ENCODE peak calls at places on chromosomes 11 and 22, in five cellular contexts. Y is adrenal gland; R is fibroblast of lung; J is NCI-H187 treated with DMSO at 0.1 percent for 48 hours; A is activated CD4-positive, alpha-beta T cell treated with anti-CD3 and anti-CD28 coated beads, Interleukin-2, amount 50 U/mL, for 24 hours. D is an unnamed sample.

GRCh38 chr11:61712301-61712700 is 32.1 kb downstream of the DAGLA start:
- DNase-seq in J (no peak), R (no peak), A (no peak), Y (no peak), D (no peak)

GRCh38 chr11:42976636-42977217 is 335.1 kb upstream of the API5 start:
- DNase-seq in J (peak; percentile 45), Y (no peak), A (no peak), R (no peak), D (no peak)

GRCh38 chr11:44094260-44094868 is 1.1 kb upstream of the EXT2 start:
- DNase-seq in Y (peak; percentile 93), A (peak; percentile 50), J (peak; percentile 69), R (peak; percentile 72), D (peak; percentile 74)

GRCh38 chr11:80083561-80083960 is 642.7 kb upstream of the TENM4 start:
- DNase-seq in J (peak; percentile 9), Y (no peak), R (peak; percentile 8), A (no peak), D (no peak)

GRCh38 chr11:65872555-65873279 is at the start of gene EFEMP2:
- DNase-seq in A (no peak), R (peak; percentile 56), Y (no peak), J (no peak), D (no peak)

GRCh38 chr11:45092901-45093760 is 53.3 kb upstream of the PRDM11 start:
- DNase-seq in J (no peak), Y (no peak), A (no peak), R (peak; percentile 99), D (no peak)

GRCh38 chr11:82229346-82229745 is 504.3 kb downstream of the FAM181B start:
- DNase-seq in Y (no peak), A (no peak), R (no peak), J (no peak), D (peak; percentile 31)

GRCh38 chr11:75802913-75803820 is 11.8 kb upstream of the UVRAG start:
- DNase-seq in J (no peak), R (peak; percentile 34), A (peak; percentile 41), Y (peak; percentile 92), D (peak; percentile 49)

GRCh38 chr22:31812977-31813605 is 59.3 kb downstream of the DEPDC5 start:
- DNase-seq in J (peak; percentile 16), R (no peak), Y (no peak), A (no peak), D (no peak)

GRCh38 chr11:6397156-6397555 is 6.9 kb downstream of the SMPD1 start:
- DNase-seq in R (no peak), Y (peak; percentile 54), J (no peak), A (no peak), D (no peak)

GRCh38 chr11:68150029-68150428 is 28.8 kb upstream of the CHKA start:
- DNase-seq in J (no peak), R (peak; percentile 66), Y (peak; percentile 81), A (no peak), D (no peak)

GRCh38 chr11:11640152-11640551 is 18.3 kb upstream of the GALNT18 start:
- DNase-seq in A (no peak), R (peak; percentile 23), J (no peak), Y (no peak), D (no peak)

GRCh38 chr11:33734441-33735165 is 1.6 kb downstream of the CD59 start:
- DNase-seq in R (peak; percentile 75), J (no peak), Y (no peak), A (no peak), D (no peak)

GRCh38 chr22:33400061-33400840 is 342.1 kb upstream of the SYN3 start:
- DNase-seq in Y (no peak), A (no peak), R (no peak), J (no peak), D (no peak)

GRCh38 chr11:65890324-65891179 is at the start of gene CCDC85B:
- DNase-seq in R (peak; percentile 95), A (peak; percentile 97), J (peak; percentile 58), Y (peak; percentile 99), D (peak; percentile 93)

GRCh38 chr22:29270475-29271271 is 2.6 kb downstream of the EWSR1 start:
- DNase-seq in Y (no peak), A (no peak), J (no peak), R (peak; percentile 62), D (no peak)

GRCh38 chr11:130462931-130463330 is 14.5 kb downstream of the ADAMTS15 start:
- DNase-seq in A (no peak), R (no peak), Y (no peak), J (no peak), D (no peak)

GRCh38 chr11:128509990-128510389 is 77.4 kb downstream of the ETS1 start:
- DNase-seq in Y (no peak), A (no peak), R (peak; percentile 45), J (no peak), D (no peak)

GRCh38 chr11:131622193-131622592 is 251.8 kb downstream of the NTM start:
- DNase-seq in R (no peak), A (no peak), J (no peak), Y (no peak), D (no peak)

GRCh38 chr22:22193923-22194322 is 50.7 kb upstream of the VPREB1 start:
- DNase-seq in Y (no peak), A (no peak), J (no peak), R (no peak), D (no peak)

GRCh38 chr11:111777094-111778046 is 11.2 kb upstream of the PPP2R1B start:
- DNase-seq in R (peak; percentile 67), Y (peak; percentile 38), A (no peak), J (no peak), D (peak; percentile 84)

GRCh38 chr11:610146-610801 is 5.5 kb downstream of the IRF7 start:
- DNase-seq in R (no peak), Y (no peak), A (no peak), J (no peak), D (no peak)

GRCh38 chr11:76634934-76635333 is 35.6 kb downstream of the LRRC32 start:
- DNase-seq in A (no peak), J (no peak), R (no peak), Y (peak; percentile 9), D (no peak)

GRCh38 chr11:85827768-85828639 is 17.1 kb upstream of the SYTL2 start:
- DNase-seq in J (no peak), R (peak; percentile 92), Y (no peak), A (no peak), D (peak; percentile 60)

GRCh38 chr22:24996420-24996952 is 44.0 kb downstream of the KIAA1671 start:
- DNase-seq in A (no peak), J (no peak), Y (no peak), R (peak; percentile 66), D (peak; percentile 36)

GRCh38 chr11:38667359-38667758 is 2069.3 kb upstream of the RAG2 start:
- DNase-seq in Y (no peak), J (no peak), A (no peak), R (no peak), D (no peak)

GRCh38 chr11:72202571-72202970 is 10.6 kb downstream of the FOLR1 start:
- DNase-seq in J (no peak), R (no peak), Y (no peak), A (no peak), D (no peak)

GRCh38 chr22:19295733-19296132 is 4.2 kb upstream of the CLTCL1 start:
- DNase-seq in J (no peak), Y (no peak), R (no peak), A (no peak), D (no peak)

D was measured in fibroblast of the conjunctiva.